ENCODE peak calls at places on chromosomes 6 and 20, in five cellular contexts. D, P, F, B and K are unnamed samples.

GRCh38 chr6:17851001-17851719 is 136.3 kb downstream of the KIF13A start:
- DNase-seq in D (no peak), P (no peak), F (no peak), B (no peak), K (no peak)

GRCh38 chr6:24313477-24314141 is 44.2 kb downstream of the DCDC2 start:
- DNase-seq in D (no peak), P (no peak), F (peak; percentile 93), B (no peak), K (no peak)

GRCh38 chr20:1537731-1538058 is 19.8 kb downstream of the SIRPD start:
- DNase-seq in D (no peak), P (no peak), F (no peak), B (no peak), K (no peak)

GRCh38 chr20:1803216-1804128 is 91.7 kb upstream of the SIRPA start:
- DNase-seq in D (no peak), P (peak; percentile 73), F (no peak), B (no peak), K (peak; percentile 76)

GRCh38 chr6:134061440-134061839 is 9.0 kb upstream of the SLC2A12 start:
- DNase-seq in D (no peak), P (no peak), F (no peak), B (no peak), K (no peak)

GRCh38 chr6:143279385-143279784 is 171.1 kb downstream of the ADAT2 start:
- DNase-seq in D (peak; percentile 55), P (no peak), F (peak; percentile 34), B (no peak), K (peak; percentile 27)

GRCh38 chr6:80003841-80004198 is 629 bp upstream of the TTK start:
- DNase-seq in D (no peak), P (no peak), F (no peak), B (no peak), K (peak; percentile 27)

GRCh38 chr6:129331450-129332138 is 378.4 kb downstream of the ARHGAP18 start:
- DNase-seq in D (no peak), P (no peak), F (no peak), B (no peak), K (no peak)

GRCh38 chr6:40881501-40881900 is 157.5 kb downstream of the UNC5CL start:
- DNase-seq in D (no peak), P (no peak), F (no peak), B (no peak), K (no peak)

GRCh38 chr6:168400044-168400443 is 40.9 kb upstream of the SMOC2 start:
- DNase-seq in D (no peak), P (no peak), F (no peak), B (no peak), K (no peak)

GRCh38 chr6:47700051-47700450 is 1.7 kb downstream of the ADGRF4 start:
- DNase-seq in D (no peak), P (no peak), F (no peak), B (no peak), K (no peak)

GRCh38 chr6:125597411-125598253 is 151.8 kb upstream of the HEY2 start:
- DNase-seq in D (no peak), P (no peak), F (no peak), B (no peak), K (no peak)

GRCh38 chr20:38132910-38133501 is 32.1 kb downstream of the TGM2 start:
- DNase-seq in D (no peak), P (no peak), F (no peak), B (no peak), K (peak; percentile 21)

GRCh38 chr6:147802400-147802799 is 293.9 kb downstream of the SAMD5 start:
- DNase-seq in D (peak; percentile 28), P (no peak), F (no peak), B (no peak), K (no peak)

GRCh38 chr20:40390654-40391053 is 298.4 kb downstream of the MAFB start:
- DNase-seq in D (no peak), P (peak; percentile 21), F (no peak), B (no peak), K (no peak)

GRCh38 chr6:11791354-11792107 is 12.9 kb upstream of the ADTRP start:
- DNase-seq in D (no peak), P (no peak), F (no peak), B (no peak), K (no peak)

GRCh38 chr6:32700391-32701040 is 34.1 kb upstream of the HLA-DQB1 start:
- DNase-seq in D (peak; percentile 19), P (peak; percentile 34), F (peak; percentile 56), B (no peak), K (peak; percentile 52)

GRCh38 chr6:75418233-75418632 is 75.4 kb downstream of the FILIP1 start:
- DNase-seq in D (no peak), P (no peak), F (no peak), B (no peak), K (no peak)

GRCh38 chr20:60851826-60852704 is 400.0 kb upstream of the CDH4 start:
- DNase-seq in D (peak; percentile 12), P (peak; percentile 27), F (peak; percentile 8), B (no peak), K (peak; percentile 28)

GRCh38 chr20:23063573-23063972 is 14.1 kb upstream of the THBD start:
- DNase-seq in D (no peak), P (no peak), F (no peak), B (no peak), K (no peak)
- TF ChIP-seq MAX in D (no peak), P (no peak), F (no peak), B (no peak), K (no peak)

DNA sequence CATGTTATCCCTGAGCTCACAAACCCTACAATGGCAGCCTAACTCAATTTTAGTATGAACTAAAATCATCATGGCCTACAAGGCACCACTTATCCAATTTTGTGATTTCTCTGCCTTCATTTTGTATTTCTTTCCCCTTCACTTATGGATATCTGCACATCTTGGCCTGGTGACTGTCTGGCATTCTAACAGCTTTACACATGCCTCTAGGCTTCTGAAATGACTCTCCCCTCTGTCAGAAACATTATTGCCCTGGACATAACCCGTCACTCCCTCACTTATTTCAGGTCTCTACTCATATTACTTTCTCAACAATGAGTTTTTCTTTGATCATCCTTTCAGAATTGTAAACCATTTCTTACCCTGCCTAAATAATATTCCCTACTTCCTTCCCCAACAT is 89.2 kb upstream of the THEMIS start:
- DNase-seq in D (no peak), P (no peak), F (no peak), B (no peak), K (no peak)
- TF ChIP-seq USF2 in D (no peak), P (no peak), F (no peak), B (no peak), K (no peak)

GRCh38 chr20:51725584-51726176 is 42.5 kb downstream of the ATP9A start:
- DNase-seq in D (no peak), P (no peak), F (peak; percentile 88), B (no peak), K (no peak)
- TF ChIP-seq TAF1 in D (no peak), P (no peak), F (no peak), B (no peak), K (no peak)

DNA sequence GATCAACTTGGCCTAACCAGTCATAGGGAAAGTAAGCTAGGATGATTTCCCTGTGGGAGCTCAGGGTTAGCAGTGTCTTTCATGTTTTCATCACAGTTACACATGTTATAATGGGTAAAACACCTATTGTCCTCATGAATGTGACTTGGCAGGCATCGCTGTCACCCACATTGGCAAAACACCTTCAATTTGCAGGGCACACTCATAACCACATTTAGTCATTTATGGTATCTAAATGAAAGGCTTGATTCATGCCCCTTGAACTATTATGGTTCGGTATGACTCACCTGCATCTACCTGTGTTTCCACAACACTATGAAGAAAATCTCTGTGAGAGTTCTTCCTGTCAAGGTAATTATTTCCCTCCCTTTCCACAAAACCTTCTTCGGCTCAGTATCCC is 49.2 kb downstream of the FRK start:
- DNase-seq in D (no peak), P (no peak), F (no peak), B (peak; percentile 89), K (no peak)
- TF ChIP-seq MAX in D (no peak), P (no peak), F (no peak), B (no peak), K (no peak)

DNA sequence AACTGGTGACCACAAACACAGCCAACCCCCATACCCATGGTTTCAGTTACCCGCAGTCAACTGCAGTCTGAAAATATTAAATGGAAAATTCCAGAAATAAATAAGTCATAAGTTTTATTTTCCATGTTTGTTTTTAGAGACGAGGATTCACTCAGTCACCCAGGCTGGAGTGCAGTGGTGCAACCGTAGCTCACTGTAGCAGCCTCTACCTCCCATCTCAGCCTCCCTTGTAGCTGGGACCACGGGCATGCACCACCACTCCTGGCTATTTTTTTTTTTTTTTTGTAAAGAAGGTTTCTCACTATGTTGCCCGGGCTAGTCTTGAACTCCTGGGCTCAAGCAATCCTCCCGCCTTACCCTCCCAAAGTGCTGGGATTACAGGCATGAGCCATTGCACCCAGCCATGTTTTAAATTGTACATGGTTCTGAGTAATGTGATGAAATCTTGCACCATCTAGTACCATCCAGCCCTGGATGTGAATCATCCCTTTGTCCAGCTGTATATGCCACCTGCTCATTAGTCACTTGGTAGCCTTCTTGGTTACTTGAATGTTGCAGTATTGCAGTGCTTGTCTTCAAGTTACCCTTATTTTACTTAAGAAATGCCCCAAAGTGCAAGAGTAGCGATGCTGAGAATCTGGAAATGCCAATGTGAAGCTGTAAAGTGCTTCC is 14.5 kb downstream of the CSNK2A1 start:
- DNase-seq in D (no peak), P (no peak), F (no peak), B (no peak), K (no peak)
- TF ChIP-seq USF2 in D (no peak), P (no peak), F (no peak), B (no peak), K (no peak)

GRCh38 chr20:43102394-43102793 is 87.3 kb downstream of the PTPRT start:
- DNase-seq in D (peak; percentile 52), P (peak; percentile 13), F (no peak), B (no peak), K (peak; percentile 32)

GRCh38 chr20:43095034-43095433 is 94.7 kb downstream of the PTPRT start:
- DNase-seq in D (no peak), P (no peak), F (no peak), B (no peak), K (no peak)

GRCh38 chr20:43092689-43093088 is 97.0 kb downstream of the PTPRT start:
- DNase-seq in D (no peak), P (no peak), F (no peak), B (no peak), K (no peak)

GRCh38 chr20:43096471-43096870 is 93.2 kb downstream of the PTPRT start:
- DNase-seq in D (no peak), P (no peak), F (no peak), B (no peak), K (peak; percentile 49)
- TF ChIP-seq TAF1 in D (no peak), P (no peak), F (no peak), B (no peak), K (no peak)